ENCODE peak calls at places on chromosome 6, in four cellular contexts. K is gastrocnemius medialis; H is hepatocyte; J is Jurkat, Clone E6-1. G is an unnamed sample.

GRCh38 chr6:113329942-113330897 is 526.9 kb upstream of the MARCKS start:
- DNase-seq in K (no peak), H (no peak), J (no peak), G (no peak)

GRCh38 chr6:42820509-42821340 is 38.9 kb downstream of the BICRAL start:
- DNase-seq in K (peak; percentile 80), H (no peak), J (no peak), G (no peak)

GRCh38 chr6:151096691-151097090 is 143.1 kb upstream of the AKAP12 start:
- DNase-seq in K (no peak), H (no peak), J (no peak), G (peak; percentile 11)

GRCh38 chr6:148272084-148272483 is 70.6 kb upstream of the SASH1 start:
- DNase-seq in K (no peak), H (peak; percentile 40), J (no peak), G (no peak)

GRCh38 chr6:138454976-138455706 is 44.2 kb downstream of the NHSL1 start:
- DNase-seq in K (no peak), H (no peak), J (no peak), G (no peak)

GRCh38 chr6:42090819-42091717 is 40.7 kb downstream of the TAF8 start:
- DNase-seq in K (no peak), H (no peak), J (no peak), G (no peak)

GRCh38 chr6:55011034-55011433 is 163.3 kb upstream of the HCRTR2 start:
- DNase-seq in K (no peak), H (no peak), J (no peak), G (no peak)

GRCh38 chr6:37381579-37381978 is 27.8 kb downstream of the RNF8 start:
- DNase-seq in K (peak; percentile 43), H (peak; percentile 84), J (peak; percentile 62), G (peak; percentile 84)

GRCh38 chr6:148240866-148241477 is 101.7 kb upstream of the SASH1 start:
- DNase-seq in K (no peak), H (no peak), J (no peak), G (no peak)

GRCh38 chr6:167717867-167718266 is 108.8 kb upstream of the AFDN start:
- DNase-seq in K (no peak), H (no peak), J (no peak), G (no peak)

GRCh38 chr6:167141667-167142432 is 15.9 kb downstream of the GPR31 start:
- DNase-seq in K (no peak), H (peak; percentile 81), J (peak; percentile 18), G (peak; percentile 89)

GRCh38 chr6:161498359-161498758 is 224.5 kb upstream of the AGPAT4 start:
- DNase-seq in K (peak; percentile 53), H (peak; percentile 19), J (peak; percentile 1), G (peak; percentile 88)

GRCh38 chr6:134534708-134535149 is 216.8 kb upstream of the SGK1 start:
- DNase-seq in K (no peak), H (no peak), J (no peak), G (no peak)

GRCh38 chr6:116975600-116975999 is 98.6 kb downstream of the RFX6 start:
- DNase-seq in K (peak; percentile 65), H (no peak), J (no peak), G (no peak)

GRCh38 chr6:113632220-113632864 is 224.8 kb upstream of the MARCKS start:
- DNase-seq in K (peak; percentile 90), H (peak; percentile 78), J (no peak), G (no peak)

GRCh38 chr6:157514659-157515496 is 133.9 kb downstream of the ZDHHC14 start:
- DNase-seq in K (peak; percentile 74), H (peak; percentile 35), J (no peak), G (no peak)

GRCh38 chr6:159941286-159942113 is 27.4 kb upstream of the IGF2R start:
- DNase-seq in K (no peak), H (peak; percentile 24), J (peak; percentile 59), G (no peak)

GRCh38 chr6:114936060-114936459 is 593.2 kb upstream of the HS3ST5 start:
- DNase-seq in K (no peak), H (no peak), J (no peak), G (no peak)

GRCh38 chr6:142627474-142627873 is 317.5 kb downstream of the HIVEP2 start:
- DNase-seq in K (no peak), H (no peak), J (no peak), G (no peak)

DNA sequence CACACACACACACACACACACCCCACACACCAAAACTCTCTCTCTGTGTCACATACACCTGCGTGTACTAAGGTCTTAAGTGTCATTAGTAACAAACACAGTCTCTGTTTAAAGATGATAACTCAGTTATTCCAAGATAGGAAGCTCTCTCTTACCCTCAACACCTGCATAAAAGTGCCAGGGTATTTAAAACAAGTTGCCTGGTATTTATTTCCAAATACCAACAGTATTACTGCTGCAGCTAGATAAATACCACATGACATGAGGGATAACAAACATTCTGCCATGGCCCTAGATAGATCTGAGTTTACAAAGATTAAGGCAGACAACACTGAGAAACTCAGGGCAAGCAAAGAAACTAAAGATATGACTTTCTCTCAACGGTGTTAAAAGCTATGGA is 118.5 kb downstream of the SIM1 start:
- DNase-seq in K (no peak), H (no peak), J (peak; percentile 55), G (no peak)
- H3K4me3 ChIP-seq in K (no peak overlapping the region), H (no peak overlapping the region), J (no peak overlapping the region), G (no peak overlapping the region)

GRCh38 chr6:158852312-158853071 is 33.3 kb upstream of the EZR start:
- DNase-seq in K (no peak), H (no peak), J (no peak), G (no peak)
- H3K4me3 ChIP-seq in K (no peak overlapping the region), H (no peak overlapping the region), J (no peak overlapping the region), G (peak overlapping the region; percentile 46)

GRCh38 chr6:5120011-5120410 is 34.9 kb downstream of the PPP1R3G start:
- DNase-seq in K (no peak), H (no peak), J (peak; percentile 9), G (no peak)

GRCh38 chr6:5122504-5123112 is 37.5 kb downstream of the PPP1R3G start:
- DNase-seq in K (no peak), H (no peak), J (no peak), G (no peak)

GRCh38 chr6:5123296-5124135 is 38.4 kb downstream of the PPP1R3G start:
- DNase-seq in K (no peak), H (no peak), J (no peak), G (no peak)

GRCh38 chr6:5121956-5122355 is 36.8 kb downstream of the PPP1R3G start:
- DNase-seq in K (no peak), H (no peak), J (no peak), G (no peak)

DNA sequence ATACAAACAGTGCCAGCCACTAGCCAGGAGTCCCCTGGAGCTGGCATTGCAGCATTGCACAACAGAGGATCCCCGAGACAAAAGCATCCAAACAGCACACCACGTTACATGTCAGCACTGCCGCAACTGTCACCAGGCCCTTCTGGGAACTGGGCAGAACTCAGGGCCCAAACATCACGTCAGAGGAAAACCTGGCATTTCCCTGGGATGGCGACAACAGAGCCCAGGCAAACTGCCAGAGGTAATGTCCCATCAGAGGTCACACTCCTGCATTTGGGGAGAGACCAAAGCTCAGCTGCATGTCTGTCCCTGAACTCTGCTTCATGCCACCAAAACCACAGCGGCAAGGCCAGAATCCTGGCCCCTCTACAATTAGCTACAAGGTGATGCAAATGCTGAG is 36.3 kb downstream of the PPP1R3G start:
- DNase-seq in K (no peak), H (no peak), J (no peak), G (no peak)
- H3K4me3 ChIP-seq in K (no peak overlapping the region), H (no peak overlapping the region), J (no peak overlapping the region), G (no peak overlapping the region)

GRCh38 chr6:38796006-38796405 is 80.9 kb downstream of the DNAH8 start:
- DNase-seq in K (no peak), H (no peak), J (no peak), G (no peak)

GRCh38 chr6:38797391-38797790 is 82.3 kb downstream of the DNAH8 start:
- DNase-seq in K (no peak), H (peak; percentile 45), J (no peak), G (no peak)

GRCh38 chr6:38799529-38800184 is 84.5 kb downstream of the DNAH8 start:
- DNase-seq in K (no peak), H (no peak), J (no peak), G (no peak)

GRCh38 chr6:38794682-38795081 is 79.6 kb downstream of the DNAH8 start:
- DNase-seq in K (no peak), H (no peak), J (no peak), G (no peak)

GRCh38 chr6:38796850-38797249 is 81.7 kb downstream of the DNAH8 start:
- DNase-seq in K (no peak), H (no peak), J (no peak), G (no peak)
- H3K4me3 ChIP-seq in K (no peak overlapping the region), H (no peak overlapping the region), J (no peak overlapping the region), G (no peak overlapping the region)

GRCh38 chr6:34132082-34132357 is 13.9 kb downstream of the GRM4 start:
- DNase-seq in K (no peak), H (no peak), J (no peak), G (peak; percentile 85)
- H3K4me3 ChIP-seq in K (no peak overlapping the region), H (no peak overlapping the region), J (no peak overlapping the region), G (no peak overlapping the region)

DNA sequence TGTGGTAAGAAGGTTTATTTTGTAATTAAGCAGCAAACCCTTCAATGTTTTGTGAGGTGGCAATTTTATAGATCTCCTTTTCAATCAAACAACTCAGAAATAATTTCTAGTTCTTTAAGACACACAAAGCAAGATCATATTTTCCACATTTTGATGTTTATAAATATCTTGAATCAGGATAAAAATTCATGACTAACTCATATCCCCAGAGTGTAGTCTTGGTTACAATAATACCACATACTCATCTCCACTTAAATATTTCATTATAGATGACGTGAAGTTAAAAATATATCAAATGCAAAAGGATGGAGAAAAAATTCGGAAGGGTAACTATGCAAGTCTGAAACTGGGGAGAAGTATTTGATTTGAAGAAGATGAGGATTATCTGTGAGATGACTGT is 59.8 kb upstream of the HIVEP1 start:
- DNase-seq in K (no peak), H (no peak), J (no peak), G (no peak)
- H3K4me3 ChIP-seq in K (no peak overlapping the region), H (no peak overlapping the region), J (no peak overlapping the region), G (no peak overlapping the region)

GRCh38 chr6:22024973-22025467 is 271.8 kb downstream of the PRL start:
- DNase-seq in K (no peak), H (no peak), J (no peak), G (no peak)
- H3K4me3 ChIP-seq in K (no peak overlapping the region), H (no peak overlapping the region), J (peak overlapping the region; percentile 48), G (peak overlapping the region; percentile 61)

GRCh38 chr6:39820553-39820952 is 28.4 kb downstream of the DAAM2 start:
- DNase-seq in K (no peak), H (no peak), J (no peak), G (no peak)
- H3K4me3 ChIP-seq in K (peak overlapping the region; percentile 55), H (no peak overlapping the region), J (no peak overlapping the region), G (no peak overlapping the region)

DNA sequence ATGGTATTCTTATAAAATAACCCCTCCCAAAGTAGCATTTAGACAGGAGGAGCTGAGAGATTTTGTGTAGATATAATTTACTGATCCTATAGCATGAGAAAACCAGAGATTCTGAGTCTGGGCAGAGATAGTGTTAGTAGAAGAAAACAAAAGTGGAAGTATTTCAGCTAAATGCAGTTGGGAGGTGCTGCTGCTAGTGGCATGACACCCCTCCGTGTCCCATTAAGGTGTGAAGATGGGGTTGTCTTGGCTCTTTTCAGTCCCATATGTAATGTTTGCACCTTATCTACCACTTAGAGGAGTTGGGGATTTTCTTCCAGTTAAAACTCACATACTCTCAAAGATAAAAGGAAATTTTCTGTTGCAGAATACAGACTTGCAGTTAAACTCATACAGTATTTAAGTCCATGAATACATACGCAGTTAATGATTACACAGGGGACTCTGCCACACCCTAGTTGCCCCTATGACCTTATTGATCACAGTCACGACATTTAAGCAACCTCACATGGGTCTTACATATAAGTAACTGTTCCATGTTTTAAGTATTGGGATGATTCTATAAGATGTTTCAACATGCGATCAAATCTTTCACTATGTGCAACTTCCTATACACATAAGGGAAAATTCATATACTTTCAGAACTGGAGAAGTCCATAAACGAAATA is 11.5 kb downstream of the TAAR2 start:
- DNase-seq in K (no peak), H (peak; percentile 28), J (no peak), G (no peak)
- H3K4me3 ChIP-seq in K (no peak overlapping the region), H (no peak overlapping the region), J (no peak overlapping the region), G (no peak overlapping the region)

G was measured in endodermal cell.